ENCODE peak calls at places on chromosomes 1 and 21, in four cellular contexts. One of them, this sample, is unnamed.

GRCh38 chr1:75133754-75134655 is at the start of gene LHX8:
- DNase-seq in K562: no peak
- DNase-seq in HL-60: no peak
- DNase-seq in GM12878: no peak
- DNase-seq in this sample: no peak

GRCh38 chr1:29639741-29640427 is 403.6 kb downstream of the PTPRU start:
- DNase-seq in HL-60: no peak
- DNase-seq in K562: no peak
- DNase-seq in GM12878: no peak
- DNase-seq in this sample: no peak

GRCh38 chr21:24456358-24456757 is 1150.9 kb downstream of the MRPL39 start:
- DNase-seq in K562: no peak
- DNase-seq in HL-60: no peak
- DNase-seq in GM12878: no peak
- DNase-seq in this sample: no peak

GRCh38 chr1:43786201-43786958 is 79.0 kb downstream of the ST3GAL3 start:
- DNase-seq in GM12878: no peak
- DNase-seq in K562: no peak
- DNase-seq in HL-60: no peak
- DNase-seq in this sample: no peak

GRCh38 chr1:2349821-2350220 is 41.5 kb downstream of the MORN1 start:
- DNase-seq in K562: no peak
- DNase-seq in GM12878: no peak
- DNase-seq in HL-60: no peak
- DNase-seq in this sample: no peak

GRCh38 chr1:227731696-227732585 is 3.2 kb downstream of the JMJD4 start:
- DNase-seq in HL-60: no peak
- DNase-seq in GM12878: no peak
- DNase-seq in K562: no peak
- DNase-seq in this sample: no peak

GRCh38 chr1:233988963-233989696 is 84.7 kb downstream of the SLC35F3 start:
- DNase-seq in HL-60: no peak
- DNase-seq in K562: no peak
- DNase-seq in GM12878: no peak
- DNase-seq in this sample: no peak

GRCh38 chr1:202283379-202283844 is 58.3 kb downstream of the UBE2T start:
- DNase-seq in HL-60: no peak
- DNase-seq in K562: no peak
- DNase-seq in GM12878: no peak
- DNase-seq in this sample: no peak

GRCh38 chr1:90114521-90115141 is 119.7 kb downstream of the ZNF326 start:
- DNase-seq in K562: peak; percentile 43
- DNase-seq in GM12878: peak; percentile 8
- DNase-seq in HL-60: no peak
- DNase-seq in this sample: no peak

GRCh38 chr1:18486195-18486594 is 5.5 kb downstream of the KLHDC7A start:
- DNase-seq in HL-60: no peak
- DNase-seq in K562: peak; percentile 55
- DNase-seq in GM12878: no peak
- DNase-seq in this sample: no peak

GRCh38 chr1:204962742-204963632 is 80.0 kb upstream of the CNTN2 start:
- DNase-seq in GM12878: peak; percentile 11
- DNase-seq in K562: no peak
- DNase-seq in HL-60: no peak
- DNase-seq in this sample: no peak
- TF ChIP-seq SPI1 in GM12878: no peak
- TF ChIP-seq SPI1 in K562: no peak
- TF ChIP-seq SPI1 in HL-60: no peak
- TF ChIP-seq SPI1 in this sample: no peak

GRCh38 chr21:34180826-34181359 is 107.5 kb downstream of the MRPS6 start:
- DNase-seq in HL-60: no peak
- DNase-seq in GM12878: no peak
- DNase-seq in K562: no peak
- DNase-seq in this sample: no peak
- TF ChIP-seq SPI1 in HL-60: no peak
- TF ChIP-seq SPI1 in GM12878: no peak
- TF ChIP-seq SPI1 in K562: no peak
- TF ChIP-seq SPI1 in this sample: no peak

GRCh38 chr1:94323311-94324167 is 86.2 kb upstream of the ARHGAP29 start:
- DNase-seq in K562: no peak
- DNase-seq in HL-60: no peak
- DNase-seq in GM12878: no peak
- DNase-seq in this sample: no peak

GRCh38 chr1:94322696-94323095 is 85.3 kb upstream of the ARHGAP29 start:
- DNase-seq in K562: no peak
- DNase-seq in HL-60: no peak
- DNase-seq in GM12878: no peak
- DNase-seq in this sample: no peak

GRCh38 chr1:94319319-94320180 is 82.2 kb upstream of the ARHGAP29 start:
- DNase-seq in K562: no peak
- DNase-seq in GM12878: no peak
- DNase-seq in HL-60: no peak
- DNase-seq in this sample: no peak

GRCh38 chr1:94324168-94324544 is 86.8 kb upstream of the ARHGAP29 start:
- DNase-seq in GM12878: no peak
- DNase-seq in HL-60: no peak
- DNase-seq in K562: no peak
- DNase-seq in this sample: no peak

DNA sequence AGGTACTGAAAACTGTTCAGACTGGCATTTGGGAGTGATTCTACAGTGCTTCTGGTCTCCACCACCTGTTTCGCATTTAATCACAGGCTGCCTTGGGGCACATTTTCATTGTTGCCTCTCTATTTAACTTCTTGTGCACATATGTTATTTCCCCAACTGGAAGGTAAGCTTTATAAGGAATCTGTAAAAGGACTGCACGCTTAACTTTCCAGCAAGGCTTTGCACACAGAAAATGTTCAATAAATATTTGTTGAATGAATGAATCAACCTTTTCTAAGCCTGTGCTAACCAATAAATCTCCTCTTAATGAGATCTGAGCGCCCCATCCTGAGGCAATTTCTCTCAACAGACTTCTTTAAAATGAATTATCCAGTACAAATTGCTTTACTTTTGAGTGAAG is 84.3 kb upstream of the ARHGAP29 start:
- DNase-seq in K562: no peak
- DNase-seq in HL-60: no peak
- DNase-seq in GM12878: no peak
- DNase-seq in this sample: no peak
- TF ChIP-seq SPI1 in K562: no peak
- TF ChIP-seq SPI1 in HL-60: no peak
- TF ChIP-seq SPI1 in GM12878: no peak
- TF ChIP-seq SPI1 in this sample: no peak

DNA sequence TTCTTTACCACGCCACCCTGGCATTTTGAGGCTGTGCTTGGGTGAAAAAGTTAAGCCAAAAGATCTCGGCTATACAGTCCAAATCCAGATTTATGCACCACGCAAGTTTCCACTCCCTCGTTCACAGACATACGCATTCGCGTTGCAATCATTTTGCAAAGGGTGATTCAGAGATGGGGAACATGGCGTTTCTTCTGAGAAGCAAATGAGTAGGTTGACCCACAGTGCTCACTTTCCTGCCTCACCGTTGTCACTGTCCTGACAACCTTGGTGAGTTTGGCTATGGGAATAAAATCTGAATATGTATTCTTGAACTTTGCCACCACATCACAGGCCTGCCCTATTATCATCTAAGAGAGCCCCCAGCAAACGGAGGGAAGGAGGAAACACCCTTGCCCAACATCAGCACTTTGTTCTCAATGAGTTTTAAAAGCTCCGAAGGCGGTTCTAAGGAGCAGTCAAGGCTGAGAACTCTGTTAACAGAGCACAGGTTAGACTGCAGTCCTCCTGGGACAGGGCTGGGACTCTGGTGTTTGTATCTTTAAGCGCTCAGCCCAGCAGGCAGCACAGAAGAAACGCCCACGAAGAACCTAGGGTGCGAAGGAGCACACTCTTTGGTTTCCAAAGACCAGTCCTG is 86.4 kb downstream of the RUNX1 start:
- DNase-seq in HL-60: no peak
- DNase-seq in GM12878: no peak
- DNase-seq in K562: no peak
- DNase-seq in this sample: no peak
- TF ChIP-seq SPI1 in HL-60: no peak
- TF ChIP-seq SPI1 in GM12878: no peak
- TF ChIP-seq SPI1 in K562: no peak
- TF ChIP-seq SPI1 in this sample: no peak

GRCh38 chr1:23169727-23170335 is 1.2 kb upstream of the LUZP1 start:
- DNase-seq in K562: peak; percentile 81
- DNase-seq in GM12878: no peak
- DNase-seq in HL-60: peak; percentile 96
- DNase-seq in this sample: no peak
- TF ChIP-seq SPI1 in K562: peak; percentile 21
- TF ChIP-seq SPI1 in GM12878: no peak
- TF ChIP-seq SPI1 in HL-60: peak; percentile 79
- TF ChIP-seq SPI1 in this sample: peak; percentile 3

GRCh38 chr1:5658340-5659316 is 333.6 kb downstream of the NPHP4 start:
- DNase-seq in GM12878: no peak
- DNase-seq in HL-60: no peak
- DNase-seq in K562: no peak
- DNase-seq in this sample: no peak
- TF ChIP-seq SPI1 in GM12878: no peak
- TF ChIP-seq SPI1 in HL-60: no peak
- TF ChIP-seq SPI1 in K562: no peak
- TF ChIP-seq SPI1 in this sample: no peak

DNA sequence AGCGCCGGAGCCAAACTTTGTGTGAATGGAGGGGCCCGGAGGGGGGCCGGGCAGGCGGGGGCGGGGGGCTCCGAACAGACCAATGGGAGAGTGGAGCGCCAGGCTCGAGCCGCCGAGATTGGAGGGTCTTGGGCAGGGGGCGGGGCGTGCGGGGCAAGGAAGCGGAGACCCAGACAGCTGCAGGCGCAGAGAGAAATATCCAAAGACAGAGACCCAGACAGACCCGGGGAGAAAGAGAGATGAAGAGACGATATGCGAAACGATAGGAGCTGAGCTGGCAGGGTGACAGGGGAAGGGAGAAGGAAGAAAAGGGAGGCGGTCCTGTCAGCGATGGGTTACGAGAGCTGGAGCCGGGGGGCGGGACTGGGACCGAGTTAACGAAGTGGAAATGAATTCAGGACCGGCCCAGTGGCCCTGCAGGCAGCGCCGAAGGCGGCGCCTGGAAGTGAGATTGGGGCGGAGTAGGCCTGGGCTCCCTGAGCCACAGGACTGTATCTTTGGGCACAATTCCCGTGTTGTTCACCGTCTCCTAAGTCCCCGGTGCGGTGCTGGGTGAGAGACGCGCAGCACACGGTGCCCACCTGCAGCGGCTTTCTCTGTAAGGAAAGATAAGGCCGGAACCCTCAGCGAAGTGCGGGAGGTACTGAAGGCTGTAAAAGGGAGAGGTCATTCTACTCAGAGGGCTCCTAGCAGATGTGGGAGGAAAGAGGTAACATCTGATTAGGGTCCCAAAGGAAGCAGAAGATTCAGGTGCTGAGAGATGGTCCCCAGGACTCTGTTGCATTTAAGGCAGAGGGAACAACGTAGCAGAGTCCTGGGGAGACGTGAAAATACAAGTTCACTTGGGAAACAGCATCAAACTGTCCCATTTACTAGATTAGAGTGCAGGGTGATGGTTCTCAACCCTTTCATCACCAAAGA is 543 bp upstream of the KCNJ10 start:
- DNase-seq in HL-60: no peak
- DNase-seq in K562: peak; percentile 80
- DNase-seq in GM12878: no peak
- DNase-seq in this sample: peak; percentile 54
- TF ChIP-seq SPI1 in HL-60: no peak
- TF ChIP-seq SPI1 in K562: no peak
- TF ChIP-seq SPI1 in GM12878: no peak
- TF ChIP-seq SPI1 in this sample: no peak